ENCODE peak calls at places on chromosomes 11 and 22, in ten cellular contexts. C is Ammon's horn; H is DMS153; W is nucleus accumbens; M is fibroblast of villous mesenchyme; Q is anterior cingulate cortex; P is NCI-H146; T is activated CD8-positive, alpha-beta memory T cell treated with anti-CD3 and anti-CD28 coated beads for 24 hours; U is LHCN-M2; A is HT-29. K is an unnamed sample.

GRCh38 chr11:31706357-31706756 is 104.8 kb downstream of the PAX6 start:
- DNase-seq in C (no peak), H (no peak), W (no peak), M (no peak), Q (no peak), P (no peak), T (no peak), U (no peak), A (no peak), K (no peak)

GRCh38 chr11:68140496-68141246 is 19.5 kb upstream of the CHKA start:
- DNase-seq in C (peak), H (no peak), W (no peak), M (no peak), Q (no peak), P (no peak), T (no peak), U (no peak), A (no peak), K (no peak)

GRCh38 chr11:113908107-113908506 is 3.5 kb downstream of the HTR3B start:
- DNase-seq in C (no peak), H (peak), W (no peak), M (no peak), Q (no peak), P (no peak), T (no peak), U (no peak), A (no peak), K (no peak)

GRCh38 chr11:34394771-34395300 is 37.0 kb upstream of the ABTB2 start:
- DNase-seq in C (no peak), H (no peak), W (no peak), M (no peak), Q (no peak), P (no peak), T (no peak), U (no peak), A (no peak), K (no peak)

GRCh38 chr22:42269407-42270177 is 861 bp downstream of the TCF20 start:
- DNase-seq in C (no peak), H (peak), W (no peak), M (peak), Q (no peak), P (peak), T (peak), U (peak), A (peak), K (peak)

GRCh38 chr11:119551726-119552510 is 128.9 kb upstream of the THY1 start:
- DNase-seq in C (no peak), H (no peak), W (no peak), M (no peak), Q (no peak), P (no peak), T (no peak), U (no peak), A (no peak), K (no peak)

GRCh38 chr11:126939552-126939951 is 61.0 kb downstream of the KIRREL3 start:
- DNase-seq in C (no peak), H (no peak), W (no peak), M (no peak), Q (no peak), P (no peak), T (no peak), U (no peak), A (no peak), K (no peak)

GRCh38 chr11:103183981-103184592 is 74.9 kb downstream of the DYNC2H1 start:
- DNase-seq in C (no peak), H (no peak), W (no peak), M (no peak), Q (no peak), P (no peak), T (no peak), U (no peak), A (no peak), K (no peak)

GRCh38 chr11:45180158-45180887 is 33.9 kb downstream of the PRDM11 start:
- DNase-seq in C (peak), H (peak), W (no peak), M (no peak), Q (no peak), P (peak), T (no peak), U (peak), A (peak), K (peak)

GRCh38 chr11:62340269-62340901 is 3.1 kb downstream of the ASRGL1 start:
- DNase-seq in C (peak), H (no peak), W (peak), M (peak), Q (peak), P (peak), T (peak), U (peak), A (peak), K (no peak)

K was measured in posterior vena cava.